ENCODE peak calls at places on chromosomes 16 and 17, in eight cellular contexts. One of them, this sample, is unnamed.
A peak's percentile ranks its signal among the peaks of the same experiment; 100 is the strongest.

GRCh38 chr17:59627770-59628171 is 8.1 kb downstream of the CLTC start:
- DNase-seq in SW 1271: no peak
- DNase-seq in activated CD4-positive, CD25-positive, alpha-beta regulatory T cell: no peak
- DNase-seq in right cardiac atrium: no peak
- DNase-seq in RCC 7860: no peak
- DNase-seq in Peyer's patch: no peak
- DNase-seq in stimulated activated naive CD8-positive, alpha-beta T cell treated with anti-CD3 and anti-CD28 coated beads, Interleukin-15, Interleukin-2, amounts not matched to agents 100 U/mL and 50 U/mL, for 24 hours: no peak
- DNase-seq in naive thymus-derived CD8-positive, alpha-beta T cell: no peak
- DNase-seq in this sample: no peak

GRCh38 chr16:50622029-50622428 is 59.1 kb downstream of the SNX20 start:
- DNase-seq in SW 1271: no peak
- DNase-seq in activated CD4-positive, CD25-positive, alpha-beta regulatory T cell: no peak
- DNase-seq in right cardiac atrium: peak; percentile 13
- DNase-seq in RCC 7860: no peak
- DNase-seq in Peyer's patch: no peak
- DNase-seq in stimulated activated naive CD8-positive, alpha-beta T cell treated with anti-CD3 and anti-CD28 coated beads, Interleukin-15, Interleukin-2, amounts not matched to agents 100 U/mL and 50 U/mL, for 24 hours: no peak
- DNase-seq in naive thymus-derived CD8-positive, alpha-beta T cell: no peak
- DNase-seq in this sample: no peak

GRCh38 chr17:79965806-79966205 is 69.9 kb downstream of the TBC1D16 start:
- DNase-seq in SW 1271: no peak
- DNase-seq in activated CD4-positive, CD25-positive, alpha-beta regulatory T cell: no peak
- DNase-seq in right cardiac atrium: peak; percentile 45
- DNase-seq in RCC 7860: no peak
- DNase-seq in Peyer's patch: no peak
- DNase-seq in stimulated activated naive CD8-positive, alpha-beta T cell treated with anti-CD3 and anti-CD28 coated beads, Interleukin-15, Interleukin-2, amounts not matched to agents 100 U/mL and 50 U/mL, for 24 hours: no peak
- DNase-seq in naive thymus-derived CD8-positive, alpha-beta T cell: no peak
- DNase-seq in this sample: peak; percentile 73

GRCh38 chr17:6475411-6475810 is 31.2 kb downstream of the PIMREG start:
- DNase-seq in SW 1271: no peak
- DNase-seq in activated CD4-positive, CD25-positive, alpha-beta regulatory T cell: no peak
- DNase-seq in right cardiac atrium: peak; percentile 5
- DNase-seq in RCC 7860: no peak
- DNase-seq in Peyer's patch: no peak
- DNase-seq in stimulated activated naive CD8-positive, alpha-beta T cell treated with anti-CD3 and anti-CD28 coated beads, Interleukin-15, Interleukin-2, amounts not matched to agents 100 U/mL and 50 U/mL, for 24 hours: no peak
- DNase-seq in naive thymus-derived CD8-positive, alpha-beta T cell: no peak
- DNase-seq in this sample: no peak

GRCh38 chr17:46881015-46881414 is 29.6 kb downstream of the WNT9B start:
- DNase-seq in SW 1271: no peak
- DNase-seq in activated CD4-positive, CD25-positive, alpha-beta regulatory T cell: no peak
- DNase-seq in right cardiac atrium: no peak
- DNase-seq in RCC 7860: no peak
- DNase-seq in Peyer's patch: no peak
- DNase-seq in stimulated activated naive CD8-positive, alpha-beta T cell treated with anti-CD3 and anti-CD28 coated beads, Interleukin-15, Interleukin-2, amounts not matched to agents 100 U/mL and 50 U/mL, for 24 hours: no peak
- DNase-seq in naive thymus-derived CD8-positive, alpha-beta T cell: no peak
- DNase-seq in this sample: no peak

GRCh38 chr17:60630352-60630751 is 30.4 kb downstream of the PPM1D start:
- DNase-seq in SW 1271: no peak
- DNase-seq in activated CD4-positive, CD25-positive, alpha-beta regulatory T cell: no peak
- DNase-seq in right cardiac atrium: peak; percentile 75
- DNase-seq in RCC 7860: no peak
- DNase-seq in Peyer's patch: no peak
- DNase-seq in stimulated activated naive CD8-positive, alpha-beta T cell treated with anti-CD3 and anti-CD28 coated beads, Interleukin-15, Interleukin-2, amounts not matched to agents 100 U/mL and 50 U/mL, for 24 hours: no peak
- DNase-seq in naive thymus-derived CD8-positive, alpha-beta T cell: no peak
- DNase-seq in this sample: peak; percentile 71

GRCh38 chr17:14745122-14745521 is 444.2 kb downstream of the HS3ST3B1 start:
- DNase-seq in SW 1271: no peak
- DNase-seq in activated CD4-positive, CD25-positive, alpha-beta regulatory T cell: no peak
- DNase-seq in right cardiac atrium: no peak
- DNase-seq in RCC 7860: no peak
- DNase-seq in Peyer's patch: no peak
- DNase-seq in stimulated activated naive CD8-positive, alpha-beta T cell treated with anti-CD3 and anti-CD28 coated beads, Interleukin-15, Interleukin-2, amounts not matched to agents 100 U/mL and 50 U/mL, for 24 hours: no peak
- DNase-seq in naive thymus-derived CD8-positive, alpha-beta T cell: no peak
- DNase-seq in this sample: no peak

GRCh38 chr16:85173077-85173980 is 61.1 kb upstream of the CIBAR2 start:
- DNase-seq in SW 1271: peak; percentile 43
- DNase-seq in activated CD4-positive, CD25-positive, alpha-beta regulatory T cell: no peak
- DNase-seq in right cardiac atrium: peak; percentile 75
- DNase-seq in RCC 7860: peak; percentile 55
- DNase-seq in Peyer's patch: no peak
- DNase-seq in stimulated activated naive CD8-positive, alpha-beta T cell treated with anti-CD3 and anti-CD28 coated beads, Interleukin-15, Interleukin-2, amounts not matched to agents 100 U/mL and 50 U/mL, for 24 hours: no peak
- DNase-seq in naive thymus-derived CD8-positive, alpha-beta T cell: no peak
- DNase-seq in this sample: peak; percentile 91

GRCh38 chr17:8332688-8333087 is 7.0 kb upstream of the ODF4 start:
- DNase-seq in SW 1271: no peak
- DNase-seq in activated CD4-positive, CD25-positive, alpha-beta regulatory T cell: no peak
- DNase-seq in right cardiac atrium: peak; percentile 60
- DNase-seq in RCC 7860: no peak
- DNase-seq in Peyer's patch: no peak
- DNase-seq in stimulated activated naive CD8-positive, alpha-beta T cell treated with anti-CD3 and anti-CD28 coated beads, Interleukin-15, Interleukin-2, amounts not matched to agents 100 U/mL and 50 U/mL, for 24 hours: no peak
- DNase-seq in naive thymus-derived CD8-positive, alpha-beta T cell: no peak
- DNase-seq in this sample: no peak

GRCh38 chr17:73947281-73947975 is 256.1 kb upstream of the RPL38 start:
- DNase-seq in SW 1271: no peak
- DNase-seq in activated CD4-positive, CD25-positive, alpha-beta regulatory T cell: no peak
- DNase-seq in right cardiac atrium: no peak
- DNase-seq in RCC 7860: no peak
- DNase-seq in Peyer's patch: no peak
- DNase-seq in stimulated activated naive CD8-positive, alpha-beta T cell treated with anti-CD3 and anti-CD28 coated beads, Interleukin-15, Interleukin-2, amounts not matched to agents 100 U/mL and 50 U/mL, for 24 hours: no peak
- DNase-seq in naive thymus-derived CD8-positive, alpha-beta T cell: no peak
- DNase-seq in this sample: no peak

GRCh38 chr16:57301126-57301817 is 16.8 kb upstream of the PLLP start:
- DNase-seq in SW 1271: no peak
- DNase-seq in activated CD4-positive, CD25-positive, alpha-beta regulatory T cell: no peak
- DNase-seq in right cardiac atrium: no peak
- DNase-seq in RCC 7860: no peak
- DNase-seq in Peyer's patch: no peak
- DNase-seq in stimulated activated naive CD8-positive, alpha-beta T cell treated with anti-CD3 and anti-CD28 coated beads, Interleukin-15, Interleukin-2, amounts not matched to agents 100 U/mL and 50 U/mL, for 24 hours: no peak
- DNase-seq in naive thymus-derived CD8-positive, alpha-beta T cell: no peak
- DNase-seq in this sample: no peak

GRCh38 chr16:20409398-20410152 is at the start of gene ACSM5:
- DNase-seq in SW 1271: no peak
- DNase-seq in activated CD4-positive, CD25-positive, alpha-beta regulatory T cell: no peak
- DNase-seq in right cardiac atrium: peak; percentile 89
- DNase-seq in RCC 7860: peak; percentile 27
- DNase-seq in Peyer's patch: no peak
- DNase-seq in stimulated activated naive CD8-positive, alpha-beta T cell treated with anti-CD3 and anti-CD28 coated beads, Interleukin-15, Interleukin-2, amounts not matched to agents 100 U/mL and 50 U/mL, for 24 hours: no peak
- DNase-seq in naive thymus-derived CD8-positive, alpha-beta T cell: no peak
- DNase-seq in this sample: no peak

GRCh38 chr17:73027130-73027741 is 65.3 kb downstream of the SLC39A11 start:
- DNase-seq in SW 1271: no peak
- DNase-seq in activated CD4-positive, CD25-positive, alpha-beta regulatory T cell: no peak
- DNase-seq in right cardiac atrium: no peak
- DNase-seq in RCC 7860: no peak
- DNase-seq in Peyer's patch: no peak
- DNase-seq in stimulated activated naive CD8-positive, alpha-beta T cell treated with anti-CD3 and anti-CD28 coated beads, Interleukin-15, Interleukin-2, amounts not matched to agents 100 U/mL and 50 U/mL, for 24 hours: no peak
- DNase-seq in naive thymus-derived CD8-positive, alpha-beta T cell: no peak
- DNase-seq in this sample: no peak

GRCh38 chr17:58309918-58310259 is 18.7 kb downstream of the TSPOAP1 start:
- DNase-seq in SW 1271: no peak
- DNase-seq in activated CD4-positive, CD25-positive, alpha-beta regulatory T cell: no peak
- DNase-seq in right cardiac atrium: peak; percentile 13
- DNase-seq in RCC 7860: no peak
- DNase-seq in Peyer's patch: no peak
- DNase-seq in stimulated activated naive CD8-positive, alpha-beta T cell treated with anti-CD3 and anti-CD28 coated beads, Interleukin-15, Interleukin-2, amounts not matched to agents 100 U/mL and 50 U/mL, for 24 hours: no peak
- DNase-seq in naive thymus-derived CD8-positive, alpha-beta T cell: no peak
- DNase-seq in this sample: no peak

GRCh38 chr16:9053006-9053601 is 38.3 kb upstream of the HAPSTR1 start:
- DNase-seq in SW 1271: peak; percentile 77
- DNase-seq in activated CD4-positive, CD25-positive, alpha-beta regulatory T cell: no peak
- DNase-seq in right cardiac atrium: peak; percentile 74
- DNase-seq in RCC 7860: no peak
- DNase-seq in Peyer's patch: no peak
- DNase-seq in stimulated activated naive CD8-positive, alpha-beta T cell treated with anti-CD3 and anti-CD28 coated beads, Interleukin-15, Interleukin-2, amounts not matched to agents 100 U/mL and 50 U/mL, for 24 hours: peak; percentile 39
- DNase-seq in naive thymus-derived CD8-positive, alpha-beta T cell: no peak
- DNase-seq in this sample: peak; percentile 71

GRCh38 chr17:32625971-32626370 is 139.2 kb downstream of the CDK5R1 start:
- DNase-seq in SW 1271: no peak
- DNase-seq in activated CD4-positive, CD25-positive, alpha-beta regulatory T cell: no peak
- DNase-seq in right cardiac atrium: no peak
- DNase-seq in RCC 7860: no peak
- DNase-seq in Peyer's patch: no peak
- DNase-seq in stimulated activated naive CD8-positive, alpha-beta T cell treated with anti-CD3 and anti-CD28 coated beads, Interleukin-15, Interleukin-2, amounts not matched to agents 100 U/mL and 50 U/mL, for 24 hours: no peak
- DNase-seq in naive thymus-derived CD8-positive, alpha-beta T cell: no peak
- DNase-seq in this sample: no peak

GRCh38 chr17:38605230-38605851 is 411 bp downstream of the SRCIN1 start:
- DNase-seq in SW 1271: no peak
- DNase-seq in activated CD4-positive, CD25-positive, alpha-beta regulatory T cell: no peak
- DNase-seq in right cardiac atrium: no peak
- DNase-seq in RCC 7860: no peak
- DNase-seq in Peyer's patch: no peak
- DNase-seq in stimulated activated naive CD8-positive, alpha-beta T cell treated with anti-CD3 and anti-CD28 coated beads, Interleukin-15, Interleukin-2, amounts not matched to agents 100 U/mL and 50 U/mL, for 24 hours: no peak
- DNase-seq in naive thymus-derived CD8-positive, alpha-beta T cell: no peak
- DNase-seq in this sample: no peak

GRCh38 chr17:50209472-50210248 is 8.2 kb upstream of the COL1A1 start:
- DNase-seq in SW 1271: no peak
- DNase-seq in activated CD4-positive, CD25-positive, alpha-beta regulatory T cell: no peak
- DNase-seq in right cardiac atrium: peak; percentile 96
- DNase-seq in RCC 7860: peak; percentile 55
- DNase-seq in Peyer's patch: peak; percentile 33
- DNase-seq in stimulated activated naive CD8-positive, alpha-beta T cell treated with anti-CD3 and anti-CD28 coated beads, Interleukin-15, Interleukin-2, amounts not matched to agents 100 U/mL and 50 U/mL, for 24 hours: no peak
- DNase-seq in naive thymus-derived CD8-positive, alpha-beta T cell: no peak
- DNase-seq in this sample: no peak

GRCh38 chr17:79305831-79306687 is 231.4 kb downstream of the ENGASE start:
- DNase-seq in SW 1271: no peak
- DNase-seq in activated CD4-positive, CD25-positive, alpha-beta regulatory T cell: no peak
- DNase-seq in right cardiac atrium: peak; percentile 84
- DNase-seq in RCC 7860: peak; percentile 69
- DNase-seq in Peyer's patch: no peak
- DNase-seq in stimulated activated naive CD8-positive, alpha-beta T cell treated with anti-CD3 and anti-CD28 coated beads, Interleukin-15, Interleukin-2, amounts not matched to agents 100 U/mL and 50 U/mL, for 24 hours: no peak
- DNase-seq in naive thymus-derived CD8-positive, alpha-beta T cell: no peak
- DNase-seq in this sample: no peak